ENCODE peak calls at places on chromosomes 12 and 14, in eight cellular contexts. One of them, this sample, is unnamed.

GRCh38 chr12:68317047-68317667 is 15.0 kb downstream of the MDM1 start:
- DNase-seq in fibroblast of mammary gland: peak
- DNase-seq in body of pancreas: peak
- DNase-seq in AG09309: no peak
- DNase-seq in bronchial epithelial cell: peak
- DNase-seq in A549: peak
- DNase-seq in PC-3: peak
- DNase-seq in neural progenitor cell: peak
- DNase-seq in this sample: peak

GRCh38 chr14:105317546-105317945 is 3.0 kb downstream of the PACS2 start:
- DNase-seq in fibroblast of mammary gland: peak
- DNase-seq in body of pancreas: no peak
- DNase-seq in AG09309: no peak
- DNase-seq in PC-3: no peak
- DNase-seq in A549: no peak
- DNase-seq in bronchial epithelial cell: peak
- DNase-seq in neural progenitor cell: no peak
- DNase-seq in this sample: no peak

GRCh38 chr12:109544955-109545531 is 28.3 kb downstream of the MMAB start:
- DNase-seq in bronchial epithelial cell: peak
- DNase-seq in AG09309: no peak
- DNase-seq in neural progenitor cell: no peak
- DNase-seq in PC-3: peak
- DNase-seq in fibroblast of mammary gland: peak
- DNase-seq in body of pancreas: no peak
- DNase-seq in A549: no peak
- DNase-seq in this sample: no peak

GRCh38 chr14:104104006-104104901 is 18.8 kb downstream of the ASPG start:
- DNase-seq in fibroblast of mammary gland: no peak
- DNase-seq in AG09309: no peak
- DNase-seq in PC-3: no peak
- DNase-seq in bronchial epithelial cell: no peak
- DNase-seq in A549: no peak
- DNase-seq in body of pancreas: no peak
- DNase-seq in neural progenitor cell: no peak
- DNase-seq in this sample: no peak

GRCh38 chr12:82687020-82687951 is 580 bp downstream of the TMTC2 start:
- DNase-seq in fibroblast of mammary gland: peak
- DNase-seq in bronchial epithelial cell: peak
- DNase-seq in A549: peak
- DNase-seq in body of pancreas: peak
- DNase-seq in AG09309: no peak
- DNase-seq in neural progenitor cell: peak
- DNase-seq in PC-3: peak
- DNase-seq in this sample: no peak

GRCh38 chr12:30996255-30996654 is 69.7 kb downstream of the TSPAN11 start:
- DNase-seq in body of pancreas: no peak
- DNase-seq in PC-3: no peak
- DNase-seq in bronchial epithelial cell: no peak
- DNase-seq in AG09309: no peak
- DNase-seq in A549: no peak
- DNase-seq in fibroblast of mammary gland: peak
- DNase-seq in neural progenitor cell: no peak
- DNase-seq in this sample: peak

GRCh38 chr12:31591308-31591901 is 469 bp upstream of the DENND5B start:
- DNase-seq in A549: peak
- DNase-seq in neural progenitor cell: peak
- DNase-seq in bronchial epithelial cell: no peak
- DNase-seq in body of pancreas: peak
- DNase-seq in PC-3: peak
- DNase-seq in fibroblast of mammary gland: peak
- DNase-seq in AG09309: no peak
- DNase-seq in this sample: no peak

GRCh38 chr12:65649126-65649525 is 175.2 kb upstream of the HMGA2 start:
- DNase-seq in body of pancreas: no peak
- DNase-seq in bronchial epithelial cell: peak
- DNase-seq in A549: peak
- DNase-seq in neural progenitor cell: no peak
- DNase-seq in AG09309: peak
- DNase-seq in PC-3: peak
- DNase-seq in fibroblast of mammary gland: peak
- DNase-seq in this sample: peak

GRCh38 chr14:71931492-71932228 is 569 bp upstream of the RGS6 start:
- DNase-seq in A549: no peak
- DNase-seq in fibroblast of mammary gland: no peak
- DNase-seq in AG09309: no peak
- DNase-seq in body of pancreas: no peak
- DNase-seq in neural progenitor cell: peak
- DNase-seq in bronchial epithelial cell: peak
- DNase-seq in PC-3: no peak
- DNase-seq in this sample: no peak

GRCh38 chr14:58647777-58648176 is 10.0 kb downstream of the DACT1 start:
- DNase-seq in fibroblast of mammary gland: no peak
- DNase-seq in body of pancreas: no peak
- DNase-seq in bronchial epithelial cell: no peak
- DNase-seq in PC-3: no peak
- DNase-seq in neural progenitor cell: no peak
- DNase-seq in AG09309: no peak
- DNase-seq in A549: no peak
- DNase-seq in this sample: no peak

GRCh38 chr12:105978686-105979085 is 160.1 kb downstream of the NUAK1 start:
- DNase-seq in body of pancreas: no peak
- DNase-seq in A549: no peak
- DNase-seq in neural progenitor cell: no peak
- DNase-seq in AG09309: no peak
- DNase-seq in PC-3: no peak
- DNase-seq in bronchial epithelial cell: no peak
- DNase-seq in fibroblast of mammary gland: no peak
- DNase-seq in this sample: no peak

GRCh38 chr12:569803-570236 is 93.4 kb downstream of the NINJ2 start:
- DNase-seq in A549: peak
- DNase-seq in neural progenitor cell: peak
- DNase-seq in body of pancreas: peak
- DNase-seq in PC-3: peak
- DNase-seq in bronchial epithelial cell: peak
- DNase-seq in fibroblast of mammary gland: peak
- DNase-seq in AG09309: no peak
- DNase-seq in this sample: peak

GRCh38 chr12:50579757-50580267 is 75.0 kb downstream of the DIP2B start:
- DNase-seq in fibroblast of mammary gland: peak
- DNase-seq in A549: peak
- DNase-seq in AG09309: no peak
- DNase-seq in body of pancreas: no peak
- DNase-seq in bronchial epithelial cell: peak
- DNase-seq in neural progenitor cell: no peak
- DNase-seq in PC-3: peak
- DNase-seq in this sample: no peak

GRCh38 chr14:35342160-35343010 is 50.2 kb downstream of the PSMA6 start:
- DNase-seq in body of pancreas: peak
- DNase-seq in fibroblast of mammary gland: peak
- DNase-seq in AG09309: no peak
- DNase-seq in PC-3: no peak
- DNase-seq in bronchial epithelial cell: no peak
- DNase-seq in neural progenitor cell: no peak
- DNase-seq in A549: no peak
- DNase-seq in this sample: no peak

GRCh38 chr14:32077081-32078029 is at the start of gene ARHGAP5:
- DNase-seq in AG09309: no peak
- DNase-seq in bronchial epithelial cell: no peak
- DNase-seq in neural progenitor cell: peak
- DNase-seq in fibroblast of mammary gland: peak
- DNase-seq in body of pancreas: no peak
- DNase-seq in PC-3: no peak
- DNase-seq in A549: no peak
- DNase-seq in this sample: no peak

GRCh38 chr14:73014105-73014504 is 12.8 kb downstream of the ZFYVE1 start:
- DNase-seq in AG09309: no peak
- DNase-seq in fibroblast of mammary gland: peak
- DNase-seq in PC-3: no peak
- DNase-seq in A549: no peak
- DNase-seq in body of pancreas: no peak
- DNase-seq in neural progenitor cell: no peak
- DNase-seq in bronchial epithelial cell: no peak
- DNase-seq in this sample: peak

GRCh38 chr14:75459099-75459741 is 31.4 kb downstream of the JDP2 start:
- DNase-seq in AG09309: no peak
- DNase-seq in bronchial epithelial cell: no peak
- DNase-seq in body of pancreas: peak
- DNase-seq in A549: no peak
- DNase-seq in fibroblast of mammary gland: no peak
- DNase-seq in PC-3: no peak
- DNase-seq in neural progenitor cell: no peak
- DNase-seq in this sample: no peak

DNA sequence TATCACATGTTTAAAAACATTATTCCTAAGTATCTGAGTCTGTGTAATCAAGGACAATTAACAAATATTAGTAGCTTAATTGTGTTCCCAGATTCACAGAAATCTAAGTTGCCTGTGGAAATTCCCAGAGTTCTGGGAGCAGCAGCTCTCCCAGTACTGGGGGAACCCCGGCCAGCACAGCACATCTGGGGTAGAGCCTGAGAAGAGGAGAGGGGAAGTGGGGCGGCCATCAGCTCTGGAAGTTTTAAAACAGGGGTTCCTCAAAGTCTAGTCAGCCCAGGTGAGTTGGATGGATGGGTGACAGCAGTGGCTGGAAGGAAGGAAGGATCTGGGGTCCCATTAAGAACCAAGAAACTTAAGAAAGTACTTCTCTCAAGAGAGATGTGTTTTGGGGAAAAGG is 24.5 kb downstream of the PRICKLE1 start:
- DNase-seq in neural progenitor cell: no peak
- DNase-seq in body of pancreas: no peak
- DNase-seq in A549: no peak
- DNase-seq in fibroblast of mammary gland: no peak
- DNase-seq in AG09309: no peak
- DNase-seq in bronchial epithelial cell: no peak
- DNase-seq in PC-3: no peak
- DNase-seq in this sample: no peak
- H3K4me3 ChIP-seq in neural progenitor cell: no peak
- H3K4me3 ChIP-seq in body of pancreas: no peak
- H3K4me3 ChIP-seq in A549: no peak
- H3K4me3 ChIP-seq in fibroblast of mammary gland: no peak
- H3K4me3 ChIP-seq in AG09309: no peak
- H3K4me3 ChIP-seq in bronchial epithelial cell: no peak
- H3K4me3 ChIP-seq in PC-3: no peak
- H3K4me3 ChIP-seq in this sample: no peak

GRCh38 chr14:22426711-22427110 is 162.3 kb downstream of the DAD1 start:
- DNase-seq in neural progenitor cell: no peak
- DNase-seq in AG09309: no peak
- DNase-seq in A549: no peak
- DNase-seq in body of pancreas: no peak
- DNase-seq in bronchial epithelial cell: no peak
- DNase-seq in fibroblast of mammary gland: no peak
- DNase-seq in PC-3: no peak
- DNase-seq in this sample: no peak

GRCh38 chr14:22427771-22428228 is 161.2 kb downstream of the DAD1 start:
- DNase-seq in body of pancreas: peak
- DNase-seq in bronchial epithelial cell: peak
- DNase-seq in A549: peak
- DNase-seq in fibroblast of mammary gland: peak
- DNase-seq in neural progenitor cell: peak
- DNase-seq in AG09309: peak
- DNase-seq in PC-3: no peak
- DNase-seq in this sample: peak

GRCh38 chr14:22420598-22421186 is 168.3 kb downstream of the DAD1 start:
- DNase-seq in body of pancreas: no peak
- DNase-seq in fibroblast of mammary gland: peak
- DNase-seq in A549: no peak
- DNase-seq in neural progenitor cell: no peak
- DNase-seq in bronchial epithelial cell: no peak
- DNase-seq in PC-3: no peak
- DNase-seq in AG09309: no peak
- DNase-seq in this sample: no peak

GRCh38 chr14:22422238-22422637 is 166.8 kb downstream of the DAD1 start:
- DNase-seq in AG09309: no peak
- DNase-seq in neural progenitor cell: no peak
- DNase-seq in PC-3: no peak
- DNase-seq in fibroblast of mammary gland: no peak
- DNase-seq in A549: no peak
- DNase-seq in bronchial epithelial cell: no peak
- DNase-seq in body of pancreas: peak
- DNase-seq in this sample: no peak

GRCh38 chr14:22423958-22424357 is 165.1 kb downstream of the DAD1 start:
- DNase-seq in neural progenitor cell: no peak
- DNase-seq in body of pancreas: no peak
- DNase-seq in fibroblast of mammary gland: no peak
- DNase-seq in A549: no peak
- DNase-seq in PC-3: no peak
- DNase-seq in AG09309: no peak
- DNase-seq in bronchial epithelial cell: no peak
- DNase-seq in this sample: no peak
- H3K4me3 ChIP-seq in neural progenitor cell: no peak
- H3K4me3 ChIP-seq in body of pancreas: no peak
- H3K4me3 ChIP-seq in fibroblast of mammary gland: no peak
- H3K4me3 ChIP-seq in A549: no peak
- H3K4me3 ChIP-seq in PC-3: no peak
- H3K4me3 ChIP-seq in AG09309: no peak
- H3K4me3 ChIP-seq in bronchial epithelial cell: no peak
- H3K4me3 ChIP-seq in this sample: no peak

GRCh38 chr14:55025948-55026347 is 951 bp downstream of the WDHD1 start:
- DNase-seq in AG09309: no peak
- DNase-seq in fibroblast of mammary gland: no peak
- DNase-seq in bronchial epithelial cell: no peak
- DNase-seq in PC-3: no peak
- DNase-seq in neural progenitor cell: no peak
- DNase-seq in body of pancreas: no peak
- DNase-seq in A549: no peak
- DNase-seq in this sample: no peak
- H3K4me3 ChIP-seq in AG09309: peak
- H3K4me3 ChIP-seq in fibroblast of mammary gland: peak
- H3K4me3 ChIP-seq in bronchial epithelial cell: no peak
- H3K4me3 ChIP-seq in PC-3: peak
- H3K4me3 ChIP-seq in neural progenitor cell: peak
- H3K4me3 ChIP-seq in body of pancreas: no peak
- H3K4me3 ChIP-seq in A549: peak
- H3K4me3 ChIP-seq in this sample: peak

DNA sequence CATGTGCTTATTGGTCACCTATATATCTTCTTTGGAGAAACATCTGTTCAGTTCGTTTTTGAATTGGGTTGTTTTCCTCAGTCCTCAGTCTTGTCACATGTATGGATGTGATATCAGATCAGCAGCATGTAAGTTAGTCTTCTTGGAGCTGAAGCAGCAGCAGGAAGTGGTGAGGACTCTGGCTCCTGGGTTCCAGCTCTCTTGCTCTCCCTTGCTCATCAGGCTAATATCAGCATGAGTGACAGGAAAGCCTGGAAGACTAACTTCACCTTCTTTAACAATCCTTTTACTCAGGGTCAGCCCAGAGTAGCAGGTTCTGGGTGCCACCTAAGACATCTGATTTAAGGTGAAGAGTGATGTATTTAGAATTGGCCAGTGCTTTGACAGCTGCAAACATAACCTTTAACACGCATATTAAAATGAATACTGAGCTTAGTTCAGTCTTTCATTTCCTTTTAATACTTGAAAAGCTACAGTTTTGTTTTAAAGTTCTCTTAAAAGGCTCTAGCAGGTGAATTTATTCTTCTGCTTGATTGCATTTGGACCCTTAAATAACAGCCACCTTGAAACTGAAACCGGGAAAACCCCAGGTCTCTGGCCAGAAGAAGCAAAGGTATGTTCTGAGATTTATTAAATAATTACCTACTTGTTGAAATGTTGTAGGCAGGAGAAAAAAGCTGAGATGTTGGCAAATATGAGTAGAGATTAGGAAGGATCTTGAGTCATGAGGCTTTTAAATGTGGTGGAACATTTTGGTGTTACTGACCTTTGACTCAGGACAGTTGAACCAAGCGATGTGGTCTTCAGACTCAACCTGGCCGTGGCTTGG is 54.3 kb downstream of the DRAM1 start:
- DNase-seq in body of pancreas: no peak
- DNase-seq in PC-3: no peak
- DNase-seq in fibroblast of mammary gland: no peak
- DNase-seq in A549: no peak
- DNase-seq in AG09309: no peak
- DNase-seq in bronchial epithelial cell: no peak
- DNase-seq in neural progenitor cell: no peak
- DNase-seq in this sample: no peak
- H3K4me3 ChIP-seq in body of pancreas: no peak
- H3K4me3 ChIP-seq in PC-3: no peak
- H3K4me3 ChIP-seq in fibroblast of mammary gland: no peak
- H3K4me3 ChIP-seq in A549: no peak
- H3K4me3 ChIP-seq in AG09309: no peak
- H3K4me3 ChIP-seq in bronchial epithelial cell: no peak
- H3K4me3 ChIP-seq in neural progenitor cell: no peak
- H3K4me3 ChIP-seq in this sample: no peak

This sample was measured in astrocyte of the cerebellum.